ENCODE peak calls at places on chromosomes 4 and X, in four cellular contexts. One of them, this sample, is unnamed.
A peak's percentile ranks its signal among the peaks of the same experiment; 100 is the strongest.

GRCh38 chr4:174564529-174564928 is 42.2 kb upstream of the HPGD start:
- DNase-seq in K562: no peak
- DNase-seq in HepG2: no peak
- DNase-seq in SK-N-SH: no peak
- DNase-seq in this sample: no peak

GRCh38 chr4:185039508-185040273 is 21.4 kb downstream of the HELT start:
- DNase-seq in K562: peak; percentile 73
- DNase-seq in HepG2: peak; percentile 30
- DNase-seq in SK-N-SH: peak; percentile 74
- DNase-seq in this sample: peak; percentile 26

GRCh38 chr4:122826596-122827257 is at the start of gene FGF2:
- DNase-seq in K562: peak; percentile 65
- DNase-seq in HepG2: no peak
- DNase-seq in SK-N-SH: peak; percentile 89
- DNase-seq in this sample: peak; percentile 40

GRCh38 chrX:48914593-48915493 is 3.4 kb upstream of the SLC35A2 start:
- DNase-seq in K562: no peak
- DNase-seq in HepG2: no peak
- DNase-seq in SK-N-SH: no peak
- DNase-seq in this sample: no peak

GRCh38 chr4:112517067-112517588 is 1.1 kb upstream of the NEUROG2 start:
- DNase-seq in K562: no peak
- DNase-seq in HepG2: no peak
- DNase-seq in SK-N-SH: peak; percentile 46
- DNase-seq in this sample: no peak

GRCh38 chr4:113316879-113317278 is 267.4 kb downstream of the ANK2 start:
- DNase-seq in K562: no peak
- DNase-seq in HepG2: no peak
- DNase-seq in SK-N-SH: peak; percentile 20
- DNase-seq in this sample: peak; percentile 20

GRCh38 chr4:22504931-22505330 is 10.9 kb downstream of the ADGRA3 start:
- DNase-seq in K562: no peak
- DNase-seq in HepG2: no peak
- DNase-seq in SK-N-SH: no peak
- DNase-seq in this sample: no peak

GRCh38 chr4:95304898-95305297 is 243.9 kb downstream of the UNC5C start:
- DNase-seq in K562: no peak
- DNase-seq in HepG2: no peak
- DNase-seq in SK-N-SH: no peak
- DNase-seq in this sample: no peak

GRCh38 chr4:112515278-112516075 is 503 bp downstream of the NEUROG2 start:
- DNase-seq in K562: peak; percentile 41
- DNase-seq in HepG2: no peak
- DNase-seq in SK-N-SH: peak; percentile 75
- DNase-seq in this sample: no peak

GRCh38 chrX:144809025-144809424 is 438.3 kb upstream of the SPANXN1 start:
- DNase-seq in K562: no peak
- DNase-seq in HepG2: no peak
- DNase-seq in SK-N-SH: no peak
- DNase-seq in this sample: no peak

GRCh38 chrX:119549327-119550016 is 15.7 kb downstream of the STEEP1 start:
- DNase-seq in K562: no peak
- DNase-seq in HepG2: no peak
- DNase-seq in SK-N-SH: no peak
- DNase-seq in this sample: no peak

GRCh38 chr4:76984788-76985211 is 35.2 kb downstream of the SEPTIN11 start:
- DNase-seq in K562: no peak
- DNase-seq in HepG2: peak; percentile 64
- DNase-seq in SK-N-SH: peak; percentile 42
- DNase-seq in this sample: no peak
- TF ChIP-seq POLR2AphosphoS5 in K562: no peak
- TF ChIP-seq POLR2AphosphoS5 in HepG2: no peak
- TF ChIP-seq POLR2AphosphoS5 in SK-N-SH: peak; percentile 80
- TF ChIP-seq POLR2AphosphoS5 in this sample: no peak

GRCh38 chrX:13828392-13828791 is 11.5 kb upstream of the GPM6B start:
- DNase-seq in K562: no peak
- DNase-seq in HepG2: no peak
- DNase-seq in SK-N-SH: no peak
- DNase-seq in this sample: no peak

GRCh38 chrX:13825178-13825762 is 8.4 kb upstream of the GPM6B start:
- DNase-seq in K562: no peak
- DNase-seq in HepG2: no peak
- DNase-seq in SK-N-SH: no peak
- DNase-seq in this sample: no peak

GRCh38 chrX:13827693-13828092 is 10.8 kb upstream of the GPM6B start:
- DNase-seq in K562: no peak
- DNase-seq in HepG2: no peak
- DNase-seq in SK-N-SH: no peak
- DNase-seq in this sample: no peak

GRCh38 chrX:13824746-13825145 is 7.9 kb upstream of the GPM6B start:
- DNase-seq in K562: no peak
- DNase-seq in HepG2: no peak
- DNase-seq in SK-N-SH: no peak
- DNase-seq in this sample: no peak

GRCh38 chrX:13826770-13827169 is 9.9 kb upstream of the GPM6B start:
- DNase-seq in K562: no peak
- DNase-seq in HepG2: no peak
- DNase-seq in SK-N-SH: no peak
- DNase-seq in this sample: no peak
- TF ChIP-seq TAF1 in K562: no peak
- TF ChIP-seq TAF1 in HepG2: no peak
- TF ChIP-seq TAF1 in SK-N-SH: no peak
- TF ChIP-seq TAF1 in this sample: no peak

GRCh38 chr4:47703964-47704363 is 133.9 kb downstream of the CORIN start:
- DNase-seq in K562: no peak
- DNase-seq in HepG2: no peak
- DNase-seq in SK-N-SH: no peak
- DNase-seq in this sample: no peak
- TF ChIP-seq POLR2AphosphoS5 in K562: no peak
- TF ChIP-seq POLR2AphosphoS5 in HepG2: no peak
- TF ChIP-seq POLR2AphosphoS5 in SK-N-SH: no peak
- TF ChIP-seq POLR2AphosphoS5 in this sample: no peak

GRCh38 chrX:8579602-8580001 is 115.0 kb downstream of the VCX3B start:
- DNase-seq in K562: no peak
- DNase-seq in HepG2: no peak
- DNase-seq in SK-N-SH: no peak
- DNase-seq in this sample: no peak
- TF ChIP-seq TAF1 in K562: no peak
- TF ChIP-seq TAF1 in HepG2: no peak
- TF ChIP-seq TAF1 in SK-N-SH: no peak
- TF ChIP-seq TAF1 in this sample: no peak

GRCh38 chr4:99834569-99834968 is 17.9 kb downstream of the DAPP1 start:
- DNase-seq in K562: no peak
- DNase-seq in HepG2: no peak
- DNase-seq in SK-N-SH: no peak
- DNase-seq in this sample: no peak

GRCh38 chr4:99832854-99833253 is 16.2 kb downstream of the DAPP1 start:
- DNase-seq in K562: no peak
- DNase-seq in HepG2: no peak
- DNase-seq in SK-N-SH: no peak
- DNase-seq in this sample: no peak

GRCh38 chr4:99835942-99836341 is 19.3 kb downstream of the DAPP1 start:
- DNase-seq in K562: no peak
- DNase-seq in HepG2: no peak
- DNase-seq in SK-N-SH: no peak
- DNase-seq in this sample: no peak

GRCh38 chr4:99833766-99834165 is 17.1 kb downstream of the DAPP1 start:
- DNase-seq in K562: no peak
- DNase-seq in HepG2: no peak
- DNase-seq in SK-N-SH: no peak
- DNase-seq in this sample: no peak

GRCh38 chr4:99832313-99832712 is 15.7 kb downstream of the DAPP1 start:
- DNase-seq in K562: no peak
- DNase-seq in HepG2: no peak
- DNase-seq in SK-N-SH: no peak
- DNase-seq in this sample: no peak
- TF ChIP-seq POLR2AphosphoS5 in K562: no peak
- TF ChIP-seq POLR2AphosphoS5 in HepG2: no peak
- TF ChIP-seq POLR2AphosphoS5 in SK-N-SH: no peak
- TF ChIP-seq POLR2AphosphoS5 in this sample: no peak

DNA sequence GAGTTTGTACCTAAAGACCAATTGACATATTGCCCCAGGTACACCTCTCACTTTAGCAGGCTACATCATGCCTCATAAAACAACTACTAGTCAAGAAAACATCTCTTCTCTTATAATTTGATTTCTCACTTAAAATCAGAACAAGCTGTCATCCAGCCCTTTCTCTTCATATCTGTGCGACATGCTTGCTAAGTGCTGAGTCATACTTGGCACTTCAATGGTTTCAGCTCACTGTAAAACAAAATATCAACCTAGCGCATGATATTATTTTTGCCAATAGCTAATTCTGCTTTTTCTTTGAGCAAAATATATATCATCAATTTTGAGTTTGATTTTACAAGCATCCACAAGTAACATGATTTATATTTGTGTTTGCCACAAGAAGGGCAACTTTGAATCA is 27.9 kb upstream of the FUNDC1 start:
- DNase-seq in K562: no peak
- DNase-seq in HepG2: no peak
- DNase-seq in SK-N-SH: no peak
- DNase-seq in this sample: no peak
- TF ChIP-seq TAF1 in K562: no peak
- TF ChIP-seq TAF1 in HepG2: no peak
- TF ChIP-seq TAF1 in SK-N-SH: no peak
- TF ChIP-seq TAF1 in this sample: no peak